ENCODE peak calls at places on chromosomes 16 and 17, in four cellular contexts. One of them, this sample, is unnamed.

GRCh38 chr17:7263071-7263800 is 958 bp upstream of the CLDN7 start:
- DNase-seq in fibroblast of lung: no peak
- DNase-seq in tibial artery: no peak
- DNase-seq in A549: peak
- DNase-seq in this sample: peak

GRCh38 chr16:20938426-20938825 is 37.9 kb downstream of the LYRM1 start:
- DNase-seq in fibroblast of lung: peak
- DNase-seq in tibial artery: no peak
- DNase-seq in A549: no peak
- DNase-seq in this sample: no peak

GRCh38 chr17:73096866-73097265 is 4.4 kb upstream of the SLC39A11 start:
- DNase-seq in fibroblast of lung: peak
- DNase-seq in tibial artery: peak
- DNase-seq in A549: no peak
- DNase-seq in this sample: no peak

GRCh38 chr16:30183961-30184429 is 593 bp downstream of the CORO1A start:
- DNase-seq in fibroblast of lung: no peak
- DNase-seq in tibial artery: no peak
- DNase-seq in A549: no peak
- DNase-seq in this sample: peak

GRCh38 chr17:38458521-38458920 is 30.3 kb downstream of the ARHGAP23 start:
- DNase-seq in fibroblast of lung: no peak
- DNase-seq in tibial artery: no peak
- DNase-seq in A549: no peak
- DNase-seq in this sample: no peak

GRCh38 chr17:53420035-53420641 is 402.6 kb upstream of the KIF2B start:
- DNase-seq in fibroblast of lung: peak
- DNase-seq in tibial artery: no peak
- DNase-seq in A549: no peak
- DNase-seq in this sample: no peak

GRCh38 chr17:12691173-12691572 is 25.5 kb downstream of the MYOCD start:
- DNase-seq in fibroblast of lung: no peak
- DNase-seq in tibial artery: peak
- DNase-seq in A549: no peak
- DNase-seq in this sample: no peak

GRCh38 chr17:1720856-1721386 is 3.6 kb upstream of the WDR81 start:
- DNase-seq in fibroblast of lung: peak
- DNase-seq in tibial artery: peak
- DNase-seq in A549: peak
- DNase-seq in this sample: peak

GRCh38 chr16:82699711-82700495 is 73.1 kb downstream of the CDH13 start:
- DNase-seq in fibroblast of lung: peak
- DNase-seq in tibial artery: peak
- DNase-seq in A549: no peak
- DNase-seq in this sample: no peak

GRCh38 chr16:64152010-64152767 is 969.7 kb downstream of the CDH11 start:
- DNase-seq in fibroblast of lung: no peak
- DNase-seq in tibial artery: no peak
- DNase-seq in A549: no peak
- DNase-seq in this sample: no peak

GRCh38 chr16:5196204-5196603 is 98.6 kb upstream of the EEF2KMT start:
- DNase-seq in fibroblast of lung: no peak
- DNase-seq in tibial artery: no peak
- DNase-seq in A549: no peak
- DNase-seq in this sample: no peak

GRCh38 chr16:57809276-57809793 is 7.0 kb upstream of the KIFC3 start:
- DNase-seq in fibroblast of lung: no peak
- DNase-seq in tibial artery: no peak
- DNase-seq in A549: no peak
- DNase-seq in this sample: no peak
- H3K4me3 ChIP-seq in fibroblast of lung: no peak
- H3K4me3 ChIP-seq in tibial artery: no peak
- H3K4me3 ChIP-seq in A549: no peak
- H3K4me3 ChIP-seq in this sample: no peak

GRCh38 chr17:28993013-28993600 is 12.7 kb downstream of the SEZ6 start:
- DNase-seq in fibroblast of lung: no peak
- DNase-seq in tibial artery: no peak
- DNase-seq in A549: no peak
- DNase-seq in this sample: no peak
- TF ChIP-seq CTCF in fibroblast of lung: no peak
- TF ChIP-seq CTCF in tibial artery: no peak
- TF ChIP-seq CTCF in A549: no peak
- TF ChIP-seq CTCF in this sample: peak

GRCh38 chr16:28011223-28011622 is 52.3 kb downstream of the GSG1L start:
- DNase-seq in fibroblast of lung: no peak
- DNase-seq in tibial artery: no peak
- DNase-seq in A549: no peak
- DNase-seq in this sample: no peak
- H3K4me3 ChIP-seq in fibroblast of lung: no peak
- H3K4me3 ChIP-seq in tibial artery: no peak
- H3K4me3 ChIP-seq in A549: no peak
- H3K4me3 ChIP-seq in this sample: no peak

GRCh38 chr16:73053379-73054130 is 5.6 kb upstream of the ZFHX3 start:
- DNase-seq in fibroblast of lung: peak
- DNase-seq in tibial artery: peak
- DNase-seq in A549: peak
- DNase-seq in this sample: peak
- TF ChIP-seq CTCF in fibroblast of lung: no peak
- TF ChIP-seq CTCF in tibial artery: no peak
- TF ChIP-seq CTCF in A549: no peak
- TF ChIP-seq CTCF in this sample: no peak

GRCh38 chr17:58325289-58325726 is 3.3 kb downstream of the TSPOAP1 start:
- DNase-seq in fibroblast of lung: no peak
- DNase-seq in tibial artery: no peak
- DNase-seq in A549: no peak
- DNase-seq in this sample: peak
- H3K4me3 ChIP-seq in fibroblast of lung: no peak
- H3K4me3 ChIP-seq in tibial artery: peak
- H3K4me3 ChIP-seq in A549: no peak
- H3K4me3 ChIP-seq in this sample: peak

GRCh38 chr16:69273009-69273408 is 38.1 kb upstream of the VPS4A start:
- DNase-seq in fibroblast of lung: peak
- DNase-seq in tibial artery: no peak
- DNase-seq in A549: no peak
- DNase-seq in this sample: no peak
- TF ChIP-seq CTCF in fibroblast of lung: no peak
- TF ChIP-seq CTCF in tibial artery: no peak
- TF ChIP-seq CTCF in A549: no peak
- TF ChIP-seq CTCF in this sample: no peak

GRCh38 chr16:66549284-66550131 is at the start of gene TK2:
- DNase-seq in fibroblast of lung: peak
- DNase-seq in tibial artery: peak
- DNase-seq in A549: no peak
- DNase-seq in this sample: peak

GRCh38 chr16:66548068-66548467 is 1.9 kb downstream of the TK2 start:
- DNase-seq in fibroblast of lung: no peak
- DNase-seq in tibial artery: no peak
- DNase-seq in A549: no peak
- DNase-seq in this sample: no peak

GRCh38 chr16:66551362-66551761 is 1.0 kb upstream of the CKLF start:
- DNase-seq in fibroblast of lung: no peak
- DNase-seq in tibial artery: no peak
- DNase-seq in A549: peak
- DNase-seq in this sample: peak

GRCh38 chr16:66547101-66547989 is 2.6 kb downstream of the TK2 start:
- DNase-seq in fibroblast of lung: no peak
- DNase-seq in tibial artery: no peak
- DNase-seq in A549: no peak
- DNase-seq in this sample: no peak

DNA sequence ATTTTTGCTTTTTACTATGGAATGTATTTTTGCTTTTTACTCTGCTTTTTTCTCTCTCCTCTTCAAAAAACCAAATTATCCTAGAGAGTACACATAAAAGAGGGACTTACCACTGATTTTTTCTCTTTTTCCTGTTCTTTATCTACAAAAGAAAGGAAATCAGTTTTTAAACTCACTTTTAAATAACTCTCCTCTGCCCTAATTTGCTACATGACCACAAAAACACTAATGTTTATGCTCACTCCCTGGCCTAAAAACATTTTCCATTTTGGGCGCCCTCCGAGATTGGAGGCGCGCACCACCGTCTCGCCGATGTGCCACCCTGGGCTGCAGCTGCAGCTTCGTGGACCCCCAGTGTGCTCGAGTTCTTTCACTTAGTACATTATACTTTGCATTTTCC is 1.1 kb downstream of the TK2 start:
- DNase-seq in fibroblast of lung: no peak
- DNase-seq in tibial artery: no peak
- DNase-seq in A549: no peak
- DNase-seq in this sample: no peak
- H3K4me3 ChIP-seq in fibroblast of lung: peak
- H3K4me3 ChIP-seq in tibial artery: peak
- H3K4me3 ChIP-seq in A549: peak
- H3K4me3 ChIP-seq in this sample: peak

DNA sequence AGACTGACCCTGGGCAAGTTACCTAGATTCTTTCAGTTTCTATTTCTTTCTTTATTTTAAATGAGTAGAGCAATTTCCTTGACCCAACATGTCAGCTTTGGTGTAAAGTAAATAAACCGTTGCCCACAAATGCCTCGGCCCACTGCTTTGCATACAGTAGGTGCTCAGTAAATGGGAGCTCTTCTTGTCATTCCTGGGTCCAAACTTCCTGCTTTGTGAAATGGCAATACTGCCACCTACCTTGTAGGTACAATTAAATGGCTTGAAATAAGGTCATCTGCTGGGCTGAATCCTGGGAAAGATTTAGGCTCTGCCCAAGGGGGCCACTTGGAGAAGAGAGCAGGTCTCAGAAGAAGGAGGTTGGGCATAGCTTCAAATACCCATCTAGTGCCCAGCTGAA is 253.0 kb downstream of the HS3ST3B1 start:
- DNase-seq in fibroblast of lung: no peak
- DNase-seq in tibial artery: no peak
- DNase-seq in A549: peak
- DNase-seq in this sample: no peak
- TF ChIP-seq CTCF in fibroblast of lung: peak
- TF ChIP-seq CTCF in tibial artery: no peak
- TF ChIP-seq CTCF in A549: no peak
- TF ChIP-seq CTCF in this sample: no peak